ENCODE peak calls at places on chromosomes 3 and 15, in eight cellular contexts. T is HepG2, G is tibial nerve, Y is stomach, C is ovary, D is sigmoid colon, V is K562, U is GM12878. O is an unnamed sample.

GRCh38 chr3:31613654-31614053 is 80.9 kb downstream of the STT3B start:
- DNase-seq in U (no peak), D (no peak), T (no peak), C (no peak), V (no peak), G (no peak), Y (no peak), O (no peak)

GRCh38 chr3:38479431-38480092 is 16.6 kb upstream of the EXOG start:
- DNase-seq in U (no peak), C (peak; percentile 63), G (peak; percentile 58), T (peak; percentile 47), Y (peak; percentile 73), D (peak; percentile 83), V (peak; percentile 73), O (peak; percentile 68)

GRCh38 chr3:25384471-25384870 is 43.6 kb upstream of the RARB start:
- DNase-seq in V (no peak), U (no peak), Y (no peak), D (no peak), C (no peak), G (no peak), T (no peak), O (no peak)

GRCh38 chr3:59185586-59186381 is 136.0 kb upstream of the CFAP20DC start:
- DNase-seq in G (no peak), Y (no peak), C (no peak), D (no peak), T (no peak), U (no peak), V (no peak), O (no peak)

GRCh38 chr15:58522391-58522790 is 90.6 kb downstream of the LIPC start:
- DNase-seq in G (no peak), T (no peak), U (no peak), V (no peak), Y (no peak), C (no peak), D (no peak), O (no peak)

GRCh38 chr3:51974277-51974962 is 444 bp upstream of the ABHD14A start:
- DNase-seq in C (peak; percentile 66), G (peak; percentile 56), D (no peak), V (peak; percentile 45), Y (no peak), U (no peak), T (no peak), O (peak; percentile 46)

GRCh38 chr3:196163687-196164493 is 47.3 kb downstream of the ZDHHC19 start:
- DNase-seq in C (no peak), V (peak; percentile 38), T (peak; percentile 57), G (no peak), Y (no peak), U (no peak), D (no peak), O (peak; percentile 51)

GRCh38 chr3:181458857-181459256 is 252.9 kb upstream of the SOX2 start:
- DNase-seq in U (no peak), Y (no peak), C (no peak), T (no peak), D (no peak), V (no peak), G (no peak), O (no peak)

GRCh38 chr3:152399374-152399773 is 130.6 kb downstream of the MBNL1 start:
- DNase-seq in T (no peak), G (no peak), Y (no peak), C (no peak), V (no peak), U (no peak), D (no peak), O (no peak)

GRCh38 chr3:64457811-64458210 is 230.0 kb downstream of the ADAMTS9 start:
- DNase-seq in C (no peak), U (no peak), Y (no peak), G (no peak), V (no peak), T (no peak), D (no peak), O (no peak)

DNA sequence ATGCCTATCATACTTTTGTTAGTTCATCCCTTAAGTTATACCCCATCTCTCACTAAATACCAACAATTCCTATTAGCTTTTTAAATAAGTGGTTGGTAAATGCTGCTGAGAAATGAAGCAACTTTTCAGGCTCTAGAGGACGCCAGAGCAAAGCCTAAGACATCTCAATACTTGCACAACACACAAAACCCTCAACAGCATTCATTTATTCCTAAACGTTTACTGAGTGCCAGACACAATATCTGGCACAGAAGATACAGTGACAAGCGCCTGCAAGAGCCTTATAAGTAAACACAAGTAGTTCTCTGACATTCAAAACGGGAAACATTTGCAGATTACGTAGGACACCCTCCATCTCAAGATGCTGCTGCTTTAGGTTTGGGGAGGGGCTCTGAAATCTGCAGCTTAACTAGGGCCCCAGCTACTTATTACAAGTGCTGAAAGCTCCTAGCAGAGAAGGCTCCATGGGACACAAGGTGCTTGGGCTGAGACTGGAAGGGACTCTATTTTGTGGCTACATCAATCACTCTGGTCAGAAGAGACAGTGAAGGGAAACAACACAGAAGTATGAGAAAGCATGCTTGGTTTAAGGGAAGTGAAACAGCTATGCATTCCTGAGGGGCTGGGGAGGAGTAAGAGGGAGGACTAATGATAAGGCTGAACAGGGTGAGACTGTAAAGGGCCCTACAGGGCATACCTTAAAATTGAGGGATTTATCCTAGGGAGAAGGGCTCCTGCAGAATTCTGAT is 311.3 kb downstream of the PLCL2 start:
- DNase-seq in G (no peak), Y (no peak), V (no peak), U (peak; percentile 83), C (no peak), T (no peak), D (no peak), O (no peak)
- TF ChIP-seq EP300 in G (no peak), Y (no peak), V (no peak), U (peak; percentile 89), C (no peak), T (no peak), D (no peak), O (no peak)

GRCh38 chr3:134228035-134228434 is 22.6 kb downstream of the RYK start:
- DNase-seq in T (no peak), U (no peak), Y (no peak), G (no peak), C (no peak), D (no peak), V (no peak), O (no peak)
- TF ChIP-seq POLR2A in T (no peak), U (no peak), Y (no peak), G (no peak), C (no peak), D (no peak), V (no peak), O (no peak)

DNA sequence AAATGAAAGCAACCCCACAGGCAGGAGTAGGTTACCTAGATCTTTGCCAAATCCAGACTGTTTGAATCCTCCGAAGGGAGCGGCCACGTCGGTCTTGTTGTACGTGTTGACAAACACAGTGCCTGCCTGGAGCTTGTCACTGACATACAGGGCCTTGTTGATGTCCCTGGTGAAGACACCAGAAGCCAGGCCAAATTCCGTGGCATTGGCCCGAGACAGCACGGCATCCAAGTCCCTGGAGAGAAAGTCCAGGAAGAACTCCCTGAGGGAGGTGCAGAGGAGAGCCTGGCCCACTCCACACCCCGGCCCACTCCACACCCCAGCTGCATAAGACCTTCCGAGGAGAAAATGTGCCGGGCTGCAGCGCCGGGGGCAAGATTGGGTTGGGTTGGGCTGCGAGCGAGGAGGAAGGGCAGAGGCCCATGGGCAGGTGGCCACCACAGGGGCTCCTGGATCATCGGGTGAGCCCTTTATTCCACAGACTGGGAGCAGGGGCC is 21.8 kb upstream of the SLC41A3 start:
- DNase-seq in C (no peak), D (peak; percentile 63), V (no peak), Y (no peak), T (no peak), G (no peak), U (no peak), O (no peak)
- TF ChIP-seq EP300 in C (no peak), D (no peak), V (no peak), Y (no peak), T (no peak), G (no peak), U (no peak), O (no peak)

GRCh38 chr15:66502491-66502890 is 2.2 kb downstream of the RPL4 start:
- DNase-seq in Y (no peak), T (no peak), C (no peak), V (no peak), U (no peak), G (no peak), D (no peak), O (no peak)

GRCh38 chr15:66505430-66505811 is 295 bp downstream of the ZWILCH start:
- DNase-seq in Y (no peak), D (no peak), G (no peak), U (no peak), C (no peak), T (no peak), V (no peak), O (no peak)

GRCh38 chr15:66505818-66506217 is 692 bp downstream of the ZWILCH start:
- DNase-seq in T (no peak), Y (no peak), C (no peak), G (no peak), V (no peak), D (no peak), U (no peak), O (no peak)

GRCh38 chr15:66504563-66505429 is at the start of the genes RPL4 and ZWILCH:
- DNase-seq in G (peak; percentile 69), V (peak; percentile 83), U (peak; percentile 78), C (peak; percentile 84), T (peak; percentile 97), Y (peak; percentile 82), D (peak; percentile 90), O (peak; percentile 82)

DNA sequence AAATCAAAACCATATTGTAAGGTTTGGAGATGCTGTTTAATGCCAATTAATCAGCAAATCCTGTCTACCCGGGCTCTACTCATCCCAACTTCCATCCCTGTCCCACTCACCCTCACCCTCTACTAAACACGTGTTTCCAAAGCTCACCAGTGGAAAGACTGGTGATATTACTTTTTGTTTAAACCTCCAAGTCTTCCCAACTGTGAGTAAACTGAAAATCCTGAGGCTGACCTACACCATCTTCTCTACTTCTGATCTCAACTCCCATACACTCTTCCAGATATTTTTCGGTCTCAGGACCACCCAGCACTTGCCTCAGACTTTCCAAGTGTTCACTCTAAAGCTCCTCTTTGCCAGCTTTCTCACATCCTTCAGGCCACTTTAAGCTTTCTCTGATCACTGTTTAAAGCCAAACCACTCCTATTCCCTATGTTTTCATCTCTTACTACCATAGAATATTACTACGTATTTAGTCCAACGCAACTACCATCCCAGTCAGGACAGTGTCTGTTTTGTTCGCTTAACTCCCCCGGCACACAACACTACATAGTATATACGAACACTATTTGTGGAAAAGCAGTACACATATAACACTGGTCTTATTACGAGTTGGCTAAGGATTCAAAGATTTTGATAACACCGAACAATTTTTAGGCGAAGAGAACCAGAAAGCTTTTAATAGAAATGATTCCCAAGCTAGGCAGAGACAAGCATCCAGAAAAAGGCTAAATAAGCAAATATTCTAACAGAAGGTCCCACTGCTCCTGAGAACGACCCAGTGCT is 684 bp downstream of the RPL4 start:
- DNase-seq in V (no peak), U (no peak), D (no peak), C (no peak), T (no peak), Y (no peak), G (no peak), O (no peak)
- TF ChIP-seq POLR2A in V (no peak), U (no peak), D (no peak), C (no peak), T (no peak), Y (no peak), G (no peak), O (no peak)

DNA sequence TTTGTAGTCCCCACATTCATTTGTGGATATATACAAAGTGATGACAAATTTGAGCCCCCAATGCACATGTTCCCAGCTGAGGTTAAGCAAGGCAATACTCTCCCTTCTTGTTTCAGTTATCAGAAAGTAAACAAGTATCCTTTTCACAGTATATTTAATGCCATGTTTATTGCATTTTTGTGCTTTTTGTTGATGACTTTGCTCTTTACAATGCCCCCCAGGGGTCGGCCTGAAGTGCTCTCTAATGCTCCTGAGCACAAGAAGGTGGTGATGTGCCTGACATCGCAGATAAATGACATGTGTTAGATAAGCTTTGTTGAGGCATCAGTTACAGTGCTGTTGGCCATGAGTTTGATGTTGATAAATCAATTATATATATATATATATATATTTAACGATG is 57.7 kb upstream of the THSD4 start:
- DNase-seq in T (no peak), C (no peak), U (no peak), V (no peak), D (no peak), Y (no peak), G (no peak), O (no peak)
- TF ChIP-seq EP300 in T (no peak), C (no peak), U (no peak), V (no peak), D (no peak), Y (no peak), G (no peak), O (no peak)

O was measured in transverse colon.